ENCODE peak calls at places on chromosomes 13 and 19, in six cellular contexts. U, Z, A, G, E and H are unnamed samples.

GRCh38 chr19:49930483-49931011 is 1.2 kb upstream of the NUP62 start:
- DNase-seq in U (no peak), E (no peak), Z (no peak), A (no peak), G (no peak), H (peak; percentile 50)

GRCh38 chr13:103140001-103140671 is 73.9 kb upstream of the SLC10A2 start:
- DNase-seq in E (peak; percentile 50), A (no peak), G (no peak), Z (no peak), U (no peak), H (peak; percentile 10)

GRCh38 chr19:24048261-24048660 is 38.7 kb upstream of the ZNF254 start:
- DNase-seq in A (no peak), U (no peak), G (no peak), E (no peak), Z (no peak), H (no peak)

GRCh38 chr19:49983645-49984229 is 22.8 kb upstream of the SIGLEC11 start:
- DNase-seq in A (no peak), U (no peak), Z (no peak), G (peak; percentile 55), E (peak; percentile 46), H (peak; percentile 79)

GRCh38 chr13:71877280-71877653 is 10.3 kb upstream of the DACH1 start:
- DNase-seq in U (no peak), Z (no peak), G (no peak), A (no peak), E (no peak), H (no peak)

GRCh38 chr19:6023936-6024335 is 46.0 kb upstream of the RANBP3 start:
- DNase-seq in U (no peak), G (no peak), E (no peak), A (no peak), Z (no peak), H (no peak)

GRCh38 chr13:44373601-44374347 is at the start of gene SERP2:
- DNase-seq in G (peak; percentile 45), A (no peak), E (no peak), U (no peak), Z (peak; percentile 44), H (peak; percentile 69)

GRCh38 chr19:47374876-47375693 is 26.0 kb downstream of the DHX34 start:
- DNase-seq in E (no peak), G (no peak), Z (no peak), U (no peak), A (no peak), H (no peak)

GRCh38 chr13:99988469-99989375 is 7.1 kb downstream of the ZIC2 start:
- DNase-seq in E (no peak), G (no peak), Z (no peak), U (no peak), A (no peak), H (no peak)

GRCh38 chr13:33017410-33017929 is 1.2 kb downstream of the KL start:
- DNase-seq in A (no peak), Z (no peak), E (no peak), G (peak; percentile 18), U (no peak), H (no peak)

GRCh38 chr13:26015276-26015934 is 36.4 kb downstream of the SHISA2 start:
- DNase-seq in A (no peak), G (no peak), U (peak; percentile 45), E (no peak), Z (no peak), H (no peak)

GRCh38 chr13:89951341-89951740 is 1396.1 kb upstream of the MIR17HG start:
- DNase-seq in G (no peak), E (no peak), U (no peak), Z (no peak), A (no peak), H (peak; percentile 43)

GRCh38 chr13:111232191-111232590 is 88.3 kb upstream of the TEX29 start:
- DNase-seq in Z (no peak), G (no peak), U (no peak), A (no peak), E (no peak), H (no peak)

GRCh38 chr13:109412232-109412935 is 374.0 kb downstream of the IRS2 start:
- DNase-seq in Z (peak; percentile 26), U (no peak), E (no peak), G (peak; percentile 54), A (no peak), H (peak; percentile 92)

GRCh38 chr19:40640744-40641143 is 39.6 kb downstream of the LTBP4 start:
- DNase-seq in A (no peak), G (no peak), Z (no peak), U (no peak), E (no peak), H (no peak)

GRCh38 chr19:15154002-15154612 is 46.7 kb downstream of the NOTCH3 start:
- DNase-seq in E (peak; percentile 53), Z (no peak), U (peak; percentile 40), G (peak; percentile 43), A (no peak), H (peak; percentile 52)

GRCh38 chr13:29991343-29991742 is 140.9 kb upstream of the UBL3 start:
- DNase-seq in E (peak; percentile 95), G (no peak), Z (no peak), U (no peak), A (peak; percentile 91), H (no peak)

GRCh38 chr13:99275093-99275469 is 16.9 kb upstream of the GPR18 start:
- DNase-seq in A (peak; percentile 29), Z (no peak), G (no peak), U (no peak), E (peak; percentile 88), H (no peak)

GRCh38 chr13:106609116-106609515 is 41.2 kb upstream of the ARGLU1 start:
- DNase-seq in E (no peak), A (no peak), G (no peak), Z (no peak), U (no peak), H (no peak)

GRCh38 chr19:2016041-2016807 is 710 bp upstream of the BTBD2 start:
- DNase-seq in E (peak; percentile 64), U (no peak), Z (peak; percentile 75), A (peak; percentile 49), G (peak; percentile 42), H (peak; percentile 83)

GRCh38 chr13:50125556-50126377 is 110.5 kb downstream of the KCNRG start:
- DNase-seq in Z (peak; percentile 89), G (peak; percentile 41), E (peak; percentile 45), U (peak; percentile 82), A (peak; percentile 68), H (peak; percentile 93)

GRCh38 chr19:7869453-7869909 is 4.7 kb downstream of the PRR36 start:
- DNase-seq in Z (no peak), A (no peak), E (peak; percentile 54), G (peak; percentile 39), U (no peak), H (no peak)

GRCh38 chr19:3041756-3042517 is 12.9 kb upstream of the TLE2 start:
- DNase-seq in A (no peak), G (no peak), U (no peak), Z (no peak), E (no peak), H (no peak)

GRCh38 chr19:33500586-33500985 is 21.0 kb downstream of the PEPD start:
- DNase-seq in E (no peak), U (no peak), A (no peak), G (no peak), Z (no peak), H (no peak)

GRCh38 chr13:110306340-110306959 is 507 bp downstream of the COL4A1 start:
- DNase-seq in A (no peak), Z (no peak), U (no peak), E (peak; percentile 18), G (peak; percentile 18), H (no peak)

GRCh38 chr13:39682310-39682709 is 26.8 kb downstream of the COG6 start:
- DNase-seq in G (no peak), U (no peak), E (no peak), Z (no peak), A (no peak), H (no peak)

GRCh38 chr13:50235604-50236003 is 220.4 kb downstream of the KCNRG start:
- DNase-seq in E (no peak), G (no peak), A (no peak), U (no peak), Z (no peak), H (no peak)

GRCh38 chr13:21069561-21070004 is 8.2 kb upstream of the LATS2 start:
- DNase-seq in E (peak; percentile 93), A (peak; percentile 96), Z (no peak), U (peak; percentile 91), G (no peak), H (no peak)

GRCh38 chr13:26571518-26571917 is 14.0 kb downstream of the WASF3 start:
- DNase-seq in U (no peak), G (no peak), Z (no peak), A (no peak), E (no peak), H (no peak)

GRCh38 chr13:76991796-76992547 is at the start of gene CLN5:
- DNase-seq in Z (peak; percentile 90), A (peak; percentile 58), E (peak; percentile 93), G (peak; percentile 73), U (no peak), H (peak; percentile 95)

GRCh38 chr19:49398001-49398615 is 10.1 kb downstream of the KASH5 start:
- DNase-seq in A (no peak), E (no peak), Z (no peak), G (no peak), U (no peak), H (no peak)

GRCh38 chr19:18379803-18380747 is 5.9 kb upstream of the GDF15 start:
- DNase-seq in A (no peak), Z (no peak), E (no peak), U (no peak), G (no peak), H (no peak)

GRCh38 chr13:68481130-68481529 is 1251.0 kb upstream of the PCDH9 start:
- DNase-seq in A (no peak), G (no peak), U (no peak), Z (no peak), E (no peak), H (no peak)

GRCh38 chr19:3544054-3544376 is 5.0 kb downstream of the TEKTIP1 start:
- DNase-seq in U (no peak), G (no peak), A (no peak), Z (no peak), E (no peak), H (no peak)